ENCODE peak calls at places on chromosome 3, in six cellular contexts. B, Y, N, R, I and Q are unnamed samples.

GRCh38 chr3:107938128-107938527 is 152.7 kb downstream of the CD47 start:
- DNase-seq in R (peak), I (no peak), B (no peak), N (peak), Y (no peak), Q (peak)

GRCh38 chr3:169082076-169082475 is 581.4 kb downstream of the MECOM start:
- DNase-seq in B (no peak), R (no peak), Y (no peak), I (no peak), N (no peak), Q (no peak)

GRCh38 chr3:183493296-183494045 is 62.0 kb downstream of the KLHL6 start:
- DNase-seq in R (no peak), Y (no peak), B (no peak), N (no peak), I (no peak), Q (no peak)

GRCh38 chr3:135050536-135050935 is 255.5 kb downstream of the EPHB1 start:
- DNase-seq in B (no peak), R (no peak), I (no peak), N (no peak), Y (no peak), Q (no peak)

GRCh38 chr3:149969110-149969944 is 1.4 kb downstream of the PFN2 start:
- DNase-seq in Y (no peak), B (no peak), I (no peak), N (peak), R (peak), Q (peak)

GRCh38 chr3:88203537-88204143 is 53.9 kb downstream of the C3orf38 start:
- DNase-seq in N (peak), Y (peak), B (no peak), I (peak), R (peak), Q (peak)

GRCh38 chr3:84245779-84246178 is 713.0 kb upstream of the CADM2 start:
- DNase-seq in Y (no peak), N (no peak), R (no peak), I (no peak), B (no peak), Q (no peak)

GRCh38 chr3:112136959-112137693 is 4.1 kb upstream of the GCSAM start:
- DNase-seq in Y (no peak), I (no peak), R (peak), B (no peak), N (no peak), Q (no peak)

GRCh38 chr3:52221563-52222318 is 3.7 kb downstream of the TLR9 start:
- DNase-seq in B (no peak), I (peak), Y (no peak), R (no peak), N (no peak), Q (no peak)

GRCh38 chr3:189756651-189757078 is 125.5 kb downstream of the TP63 start:
- DNase-seq in R (no peak), I (no peak), Y (no peak), B (no peak), N (no peak), Q (no peak)

GRCh38 chr3:54358327-54358726 is 236.0 kb downstream of the CACNA2D3 start:
- DNase-seq in N (no peak), Y (no peak), R (no peak), B (no peak), I (no peak), Q (no peak)

GRCh38 chr3:86993704-86994103 is 2.8 kb upstream of the VGLL3 start:
- DNase-seq in B (no peak), Y (no peak), N (no peak), I (no peak), R (peak), Q (no peak)

GRCh38 chr3:114796796-114797195 is 350.3 kb downstream of the ZBTB20 start:
- DNase-seq in N (no peak), B (no peak), I (no peak), R (no peak), Y (no peak), Q (no peak)

GRCh38 chr3:126672340-126672739 is 17.4 kb upstream of the TXNRD3 start:
- DNase-seq in I (peak), R (no peak), B (no peak), Y (no peak), N (no peak), Q (no peak)

GRCh38 chr3:18045296-18045880 is 303.0 kb upstream of the TBC1D5 start:
- DNase-seq in I (no peak), N (no peak), R (no peak), B (no peak), Y (no peak), Q (no peak)

GRCh38 chr3:128407986-128408692 is 58.6 kb downstream of the DNAJB8 start:
- DNase-seq in I (no peak), R (no peak), N (no peak), B (no peak), Y (no peak), Q (no peak)

GRCh38 chr3:129417354-129417753 is 11.1 kb downstream of the EFCAB12 start:
- DNase-seq in I (no peak), R (no peak), Y (no peak), N (peak), B (no peak), Q (no peak)

GRCh38 chr3:14374444-14374883 is 27.9 kb upstream of the SLC6A6 start:
- DNase-seq in Y (no peak), B (no peak), R (no peak), N (no peak), I (no peak), Q (peak)

GRCh38 chr3:115876860-115877646 is 253.7 kb downstream of the GAP43 start:
- DNase-seq in I (no peak), N (no peak), R (no peak), B (no peak), Y (no peak), Q (no peak)

GRCh38 chr3:173639098-173639497 is 241.6 kb downstream of the NLGN1 start:
- DNase-seq in I (no peak), Y (no peak), B (no peak), R (peak), N (no peak), Q (no peak)

GRCh38 chr3:123034996-123035395 is 7.4 kb upstream of the SEMA5B start:
- DNase-seq in N (no peak), B (no peak), R (no peak), Y (no peak), I (no peak), Q (no peak)

GRCh38 chr3:132803889-132804288 is 81.7 kb upstream of the NPHP3 start:
- DNase-seq in I (no peak), B (no peak), Y (no peak), N (peak), R (peak), Q (no peak)

GRCh38 chr3:56725175-56725574 is 42.1 kb upstream of the TASOR start:
- DNase-seq in B (no peak), Y (peak), R (no peak), N (no peak), I (no peak), Q (no peak)

GRCh38 chr3:5429517-5429890 is 242.0 kb downstream of the EDEM1 start:
- DNase-seq in Y (no peak), B (no peak), R (no peak), N (no peak), I (no peak), Q (no peak)

GRCh38 chr3:52998781-52999509 is 46.9 kb downstream of the SFMBT1 start:
- DNase-seq in Y (no peak), N (no peak), I (no peak), R (no peak), B (no peak), Q (no peak)

GRCh38 chr3:129593595-129594339 is 12.7 kb downstream of the PLXND1 start:
- DNase-seq in B (no peak), I (no peak), R (peak), N (peak), Y (peak), Q (no peak)